ENCODE peak calls at places on chromosomes 13 and 19, in four cellular contexts. S is NCI-H2029, A is GM03348, Q is neural crest cell. Z is an unnamed sample.

GRCh38 chr19:44925114-44925891 is 10.9 kb downstream of the APOC1 start:
- DNase-seq in Q (no peak), A (peak), S (no peak), Z (no peak)

GRCh38 chr19:52778811-52779210 is 7.8 kb downstream of the ZNF600 start:
- DNase-seq in S (no peak), Q (no peak), A (no peak), Z (no peak)

GRCh38 chr19:5948697-5949564 is 29.0 kb downstream of the RANBP3 start:
- DNase-seq in Q (no peak), S (no peak), A (no peak), Z (no peak)

GRCh38 chr19:42396248-42396541 is 6.1 kb upstream of the CNFN start:
- DNase-seq in Q (no peak), A (no peak), S (peak), Z (no peak)

GRCh38 chr13:53343345-53343744 is 314.7 kb downstream of the OLFM4 start:
- DNase-seq in A (no peak), S (no peak), Q (no peak), Z (no peak)

GRCh38 chr19:7926021-7926726 is at the start of gene CTXN1:
- DNase-seq in A (peak), S (peak), Q (peak), Z (peak)

GRCh38 chr13:45242524-45242923 is 41.7 kb upstream of the KCTD4 start:
- DNase-seq in A (no peak), S (no peak), Q (no peak), Z (no peak)

GRCh38 chr13:20129076-20129475 is 31.8 kb downstream of the GJA3 start:
- DNase-seq in S (no peak), Q (no peak), A (no peak), Z (no peak)

GRCh38 chr13:29849731-29850212 is 645 bp downstream of the UBL3 start:
- DNase-seq in S (no peak), Q (peak), A (peak), Z (peak)

GRCh38 chr19:33486407-33486806 is 35.2 kb downstream of the PEPD start:
- DNase-seq in Q (no peak), A (no peak), S (no peak), Z (no peak)

GRCh38 chr13:98548230-98548629 is 28.7 kb downstream of the STK24 start:
- DNase-seq in S (no peak), Q (no peak), A (no peak), Z (no peak)

GRCh38 chr13:111114362-111115050 is 604 bp upstream of the ARHGEF7 start:
- DNase-seq in Q (peak), A (peak), S (peak), Z (peak)

GRCh38 chr13:38670627-38671026 is 16.2 kb upstream of the FREM2 start:
- DNase-seq in Q (no peak), A (peak), S (no peak), Z (no peak)

GRCh38 chr19:48452656-48453480 is 2.5 kb upstream of the KCNJ14 start:
- DNase-seq in Q (no peak), A (no peak), S (no peak), Z (no peak)

GRCh38 chr13:48908381-48909087 is 67.2 kb upstream of the FNDC3A start:
- DNase-seq in Q (no peak), S (no peak), A (no peak), Z (no peak)

GRCh38 chr19:21569497-21569870 is 64.1 kb downstream of the ZNF429 start:
- DNase-seq in A (no peak), S (peak), Q (no peak), Z (no peak)

GRCh38 chr19:42421591-42422031 is 5.6 kb downstream of the LIPE start:
- DNase-seq in A (no peak), S (no peak), Q (no peak), Z (no peak)

GRCh38 chr13:64855506-64855905 is 2374.6 kb downstream of the PCDH9 start:
- DNase-seq in S (no peak), A (no peak), Q (no peak), Z (no peak)

GRCh38 chr19:51311388-51312257 is at the start of gene IGLON5:
- DNase-seq in Q (no peak), A (no peak), S (no peak), Z (peak)

GRCh38 chr19:42402376-42403116 is 12.4 kb upstream of the CNFN start:
- DNase-seq in Q (no peak), A (no peak), S (no peak), Z (no peak)

GRCh38 chr19:38989066-38989605 is 13.6 kb upstream of the FBXO17 start:
- DNase-seq in Q (no peak), S (no peak), A (peak), Z (no peak)

GRCh38 chr19:27742041-27742440 is 1470.9 kb downstream of the UQCRFS1 start:
- DNase-seq in S (no peak), Q (no peak), A (no peak), Z (no peak)

GRCh38 chr19:10812196-10812595 is 23.8 kb downstream of the TMED1 start:
- DNase-seq in S (no peak), A (no peak), Q (no peak), Z (no peak)

GRCh38 chr13:44052843-44053607 is 173.3 kb downstream of the LACC1 start:
- DNase-seq in Q (no peak), A (peak), S (no peak), Z (no peak)

GRCh38 chr19:419721-420515 is 11.0 kb upstream of the C2CD4C start:
- DNase-seq in S (no peak), Q (no peak), A (no peak), Z (no peak)

GRCh38 chr19:10593820-10594637 is 6.9 kb upstream of the AP1M2 start:
- DNase-seq in Q (no peak), S (no peak), A (peak), Z (no peak)

GRCh38 chr13:87331178-87331577 is 340.0 kb upstream of the SLITRK5 start:
- DNase-seq in Q (no peak), S (no peak), A (no peak), Z (no peak)

GRCh38 chr13:38430761-38431160 is 81.1 kb downstream of the UFM1 start:
- DNase-seq in A (peak), S (no peak), Q (no peak), Z (no peak)

GRCh38 chr19:38034153-38034835 is 127.3 kb downstream of the SIPA1L3 start:
- DNase-seq in A (no peak), Q (no peak), S (peak), Z (no peak)

Z was measured in progenitor cell of endocrine pancreas.